ENCODE peak calls at places on chromosomes 11 and 22, in eight cellular contexts. F is stimulated activated CD4-positive, alpha-beta T cell treated with anti-CD3 and anti-CD28 coated beads, TNF-alpha, amount 100 ng/mL, for 24 hours; D is kidney epithelial cell; J is body of pancreas; Y is heart right ventricle; G is mucosa of gallbladder; Q is CD8-positive, alpha-beta T cell; R is germinal center. T is an unnamed sample.

GRCh38 chr11:65204646-65205601 is 23.2 kb downstream of the CAPN1 start:
- DNase-seq in F (no peak), Y (no peak), R (peak; percentile 76), J (no peak), G (no peak), D (no peak), Q (peak; percentile 16), T (peak; percentile 48)

GRCh38 chr22:20109411-20110358 is 6.2 kb upstream of the RANBP1 start:
- DNase-seq in J (no peak), R (no peak), Y (peak; percentile 13), D (no peak), G (no peak), F (no peak), Q (no peak), T (no peak)

GRCh38 chr11:112597290-112597689 is 336.6 kb upstream of the PLET1 start:
- DNase-seq in G (no peak), J (no peak), Q (no peak), Y (no peak), D (no peak), R (no peak), F (no peak), T (no peak)

GRCh38 chr22:44026630-44027511 is 2.8 kb downstream of the PARVB start:
- DNase-seq in R (peak; percentile 85), F (peak; percentile 26), D (no peak), J (peak; percentile 81), Y (peak; percentile 72), Q (peak; percentile 43), G (peak; percentile 80), T (peak; percentile 79)

GRCh38 chr11:115580927-115581680 is 76.9 kb upstream of the CADM1 start:
- DNase-seq in R (no peak), Q (no peak), J (no peak), Y (peak; percentile 56), F (no peak), G (peak; percentile 13), D (no peak), T (no peak)

GRCh38 chr11:46249103-46249942 is 28.1 kb upstream of the CREB3L1 start:
- DNase-seq in R (no peak), D (no peak), Q (no peak), F (no peak), G (no peak), Y (no peak), J (no peak), T (no peak)

GRCh38 chr11:1845571-1846452 is 7.0 kb downstream of the TNNI2 start:
- DNase-seq in Q (no peak), Y (peak; percentile 11), G (no peak), J (no peak), R (no peak), D (no peak), F (no peak), T (no peak)

GRCh38 chr22:50190182-50190951 is 4.7 kb downstream of the TRABD start:
- DNase-seq in Q (peak; percentile 72), R (peak; percentile 86), G (peak; percentile 76), Y (peak; percentile 85), D (no peak), J (peak; percentile 84), F (peak; percentile 51), T (peak; percentile 95)

GRCh38 chr11:1225386-1226225 is 2.7 kb downstream of the MUC5B start:
- DNase-seq in R (no peak), Q (no peak), Y (peak; percentile 5), J (no peak), D (no peak), G (no peak), F (no peak), T (no peak)

GRCh38 chr22:45586651-45587405 is 84.1 kb downstream of the FBLN1 start:
- DNase-seq in Y (no peak), G (no peak), R (no peak), D (no peak), Q (no peak), F (no peak), J (no peak), T (no peak)

GRCh38 chr22:36577019-36577418 is 48.1 kb upstream of the EIF3D start:
- DNase-seq in J (no peak), Q (no peak), Y (no peak), R (no peak), F (no peak), D (peak; percentile 75), G (no peak), T (no peak)

GRCh38 chr22:17744430-17744829 is 29.8 kb downstream of the BID start:
- DNase-seq in Y (no peak), R (no peak), Q (no peak), G (no peak), D (no peak), F (no peak), J (no peak), T (no peak)

GRCh38 chr11:58905716-58906547 is 33.4 kb upstream of the GLYATL1 start:
- DNase-seq in Q (no peak), F (no peak), G (peak; percentile 79), J (peak; percentile 52), R (no peak), Y (peak; percentile 43), D (peak; percentile 70), T (no peak)

GRCh38 chr11:46234261-46234660 is 43.2 kb upstream of the CREB3L1 start:
- DNase-seq in R (no peak), J (no peak), D (no peak), F (no peak), Y (no peak), Q (no peak), G (no peak), T (no peak)

GRCh38 chr11:62492586-62492985 is 54.0 kb downstream of the AHNAK start:
- DNase-seq in D (no peak), Y (no peak), R (no peak), Q (no peak), F (no peak), G (no peak), J (no peak), T (no peak)

GRCh38 chr11:115645631-115646271 is 141.5 kb upstream of the CADM1 start:
- DNase-seq in J (peak; percentile 20), D (no peak), Y (peak; percentile 62), G (peak; percentile 41), Q (no peak), R (no peak), F (no peak), T (no peak)

GRCh38 chr11:121464352-121464946 is 11.7 kb upstream of the SORL1-AS1 start:
- DNase-seq in R (no peak), F (peak; percentile 65), G (peak; percentile 53), J (peak; percentile 63), Q (peak; percentile 64), D (peak; percentile 68), Y (peak; percentile 57), T (peak; percentile 66)

GRCh38 chr11:706957-707816 is 1.2 kb downstream of the EPS8L2 start:
- DNase-seq in D (no peak), R (no peak), J (peak; percentile 41), Q (no peak), F (no peak), Y (no peak), G (no peak), T (no peak)

GRCh38 chr11:116838321-116839084 is 1.1 kb upstream of the APOA1 start:
- DNase-seq in G (no peak), Y (no peak), J (no peak), D (no peak), R (no peak), Q (no peak), F (no peak), T (no peak)

GRCh38 chr11:1307163-1307870 is 2.1 kb downstream of the TOLLIP start:
- DNase-seq in R (peak; percentile 30), D (no peak), F (no peak), J (peak; percentile 54), G (no peak), Q (no peak), Y (no peak), T (no peak)

GRCh38 chr11:86418929-86419328 is 44.2 kb downstream of the CCDC81 start:
- DNase-seq in Q (no peak), G (no peak), Y (no peak), R (no peak), D (no peak), J (no peak), F (no peak), T (peak; percentile 4)

GRCh38 chr11:58688779-58689503 is 42.8 kb downstream of the GLYAT start:
- DNase-seq in Q (no peak), D (peak; percentile 58), Y (no peak), J (no peak), R (no peak), G (no peak), F (no peak), T (no peak)

GRCh38 chr22:17085277-17086091 is 684 bp downstream of the IL17RA start:
- DNase-seq in G (no peak), Y (peak; percentile 46), D (no peak), R (peak; percentile 29), F (no peak), Q (no peak), J (peak; percentile 31), T (no peak)

GRCh38 chr22:37999640-38000272 is 15.4 kb upstream of the SOX10 start:
- DNase-seq in F (no peak), Q (no peak), G (no peak), J (peak; percentile 32), D (peak; percentile 7), R (no peak), Y (no peak), T (peak; percentile 4)

GRCh38 chr11:88304352-88304751 is 33.2 kb downstream of the CTSC start:
- DNase-seq in D (no peak), R (no peak), G (no peak), Y (no peak), F (no peak), Q (no peak), J (no peak), T (no peak)

GRCh38 chr22:34437140-34437539 is 516.9 kb upstream of the LARGE1 start:
- DNase-seq in Y (no peak), D (no peak), R (no peak), Q (no peak), G (no peak), J (no peak), F (no peak), T (no peak)

GRCh38 chr22:38120359-38121110 is 10.1 kb upstream of the BAIAP2L2 start:
- DNase-seq in D (no peak), Y (no peak), F (no peak), J (no peak), G (no peak), Q (no peak), R (no peak), T (no peak)

GRCh38 chr22:42994917-42995562 is 19.9 kb downstream of the PACSIN2 start:
- DNase-seq in Q (no peak), G (peak; percentile 81), F (no peak), Y (no peak), R (peak; percentile 52), D (peak; percentile 98), J (peak; percentile 94), T (peak; percentile 12)

GRCh38 chr11:8111636-8112035 is 30.6 kb downstream of the TUB start:
- DNase-seq in R (no peak), D (no peak), G (no peak), J (no peak), Q (no peak), Y (no peak), F (no peak), T (no peak)

GRCh38 chr11:9264381-9265210 is 554 bp downstream of the DENND5A start:
- DNase-seq in F (no peak), J (peak; percentile 76), Q (peak; percentile 11), R (peak; percentile 47), Y (peak; percentile 47), D (no peak), G (peak; percentile 55), T (no peak)

GRCh38 chr11:120131941-120132644 is 5.8 kb downstream of the TRIM29 start:
- DNase-seq in D (no peak), R (no peak), Q (no peak), Y (no peak), J (peak; percentile 63), F (no peak), G (no peak), T (no peak)

GRCh38 chr11:9613830-9614762 is 40.6 kb downstream of the WEE1 start:
- DNase-seq in G (peak; percentile 87), D (peak; percentile 29), Q (peak; percentile 82), F (peak; percentile 87), Y (peak; percentile 91), R (peak; percentile 88), J (peak; percentile 90), T (peak; percentile 96)

GRCh38 chr11:129888451-129888850 is 6.9 kb downstream of the NFRKB start:
- DNase-seq in R (no peak), Y (no peak), F (no peak), J (no peak), Q (no peak), D (no peak), G (no peak), T (no peak)

GRCh38 chr11:118572914-118573550 is 823 bp downstream of the ARCN1 start:
- DNase-seq in Q (peak; percentile 3), R (peak; percentile 34), J (no peak), Y (no peak), F (no peak), G (no peak), D (peak; percentile 5), T (peak; percentile 51)

T was measured in OCI-LY7.